ENCODE peak calls at places on chromosomes 13 and 19, in ten cellular contexts. One of them, this sample, is unnamed. For H3K4me1 and H3K27me3, the result is how much of the 10 kb centered on the place peaks cover.

GRCh38 chr13:98295371-98295770 is 118.3 kb upstream of the RNF113B start:
- DNase-seq in small intestine: no peak
- DNase-seq in GM23248: peak
- DNase-seq in mesendoderm: no peak
- DNase-seq in naive thymus-derived CD4-positive, alpha-beta T cell: no peak
- DNase-seq in uterus: no peak
- DNase-seq in ascending aorta: no peak
- DNase-seq in CD4-positive, CD25-positive, alpha-beta regulatory T cell: no peak
- DNase-seq in pancreas: no peak
- DNase-seq in psoas muscle: no peak
- DNase-seq in this sample: no peak

GRCh38 chr13:114248011-114248410 is 13.3 kb downstream of the CDC16 start:
- DNase-seq in naive thymus-derived CD4-positive, alpha-beta T cell: no peak
- DNase-seq in ascending aorta: no peak
- DNase-seq in psoas muscle: no peak
- DNase-seq in CD4-positive, CD25-positive, alpha-beta regulatory T cell: no peak
- DNase-seq in mesendoderm: no peak
- DNase-seq in pancreas: no peak
- DNase-seq in uterus: no peak
- DNase-seq in small intestine: no peak
- DNase-seq in GM23248: peak
- DNase-seq in this sample: no peak

GRCh38 chr13:30375436-30375835 is 46.9 kb upstream of the UBE2L5 start:
- DNase-seq in small intestine: no peak
- DNase-seq in CD4-positive, CD25-positive, alpha-beta regulatory T cell: no peak
- DNase-seq in uterus: no peak
- DNase-seq in pancreas: no peak
- DNase-seq in psoas muscle: no peak
- DNase-seq in ascending aorta: no peak
- DNase-seq in naive thymus-derived CD4-positive, alpha-beta T cell: no peak
- DNase-seq in mesendoderm: no peak
- DNase-seq in GM23248: no peak
- DNase-seq in this sample: no peak

GRCh38 chr19:34184880-34185491 is 12.7 kb downstream of the LSM14A start:
- DNase-seq in GM23248: peak
- DNase-seq in small intestine: no peak
- DNase-seq in mesendoderm: no peak
- DNase-seq in ascending aorta: no peak
- DNase-seq in naive thymus-derived CD4-positive, alpha-beta T cell: no peak
- DNase-seq in uterus: no peak
- DNase-seq in CD4-positive, CD25-positive, alpha-beta regulatory T cell: no peak
- DNase-seq in pancreas: no peak
- DNase-seq in psoas muscle: no peak
- DNase-seq in this sample: peak

GRCh38 chr19:17110599-17110966 is 35.0 kb downstream of the MYO9B start:
- DNase-seq in small intestine: no peak
- DNase-seq in psoas muscle: no peak
- DNase-seq in pancreas: no peak
- DNase-seq in mesendoderm: no peak
- DNase-seq in naive thymus-derived CD4-positive, alpha-beta T cell: no peak
- DNase-seq in GM23248: no peak
- DNase-seq in CD4-positive, CD25-positive, alpha-beta regulatory T cell: no peak
- DNase-seq in ascending aorta: no peak
- DNase-seq in uterus: no peak
- DNase-seq in this sample: no peak

GRCh38 chr13:30049692-30050091 is 199.3 kb upstream of the UBL3 start:
- DNase-seq in uterus: no peak
- DNase-seq in CD4-positive, CD25-positive, alpha-beta regulatory T cell: no peak
- DNase-seq in GM23248: peak
- DNase-seq in ascending aorta: no peak
- DNase-seq in mesendoderm: no peak
- DNase-seq in small intestine: peak
- DNase-seq in psoas muscle: no peak
- DNase-seq in pancreas: no peak
- DNase-seq in naive thymus-derived CD4-positive, alpha-beta T cell: no peak
- DNase-seq in this sample: no peak

GRCh38 chr19:19575411-19575810 is 37.3 kb downstream of the CILP2 start:
- DNase-seq in small intestine: no peak
- DNase-seq in uterus: no peak
- DNase-seq in GM23248: no peak
- DNase-seq in naive thymus-derived CD4-positive, alpha-beta T cell: no peak
- DNase-seq in psoas muscle: no peak
- DNase-seq in pancreas: no peak
- DNase-seq in ascending aorta: no peak
- DNase-seq in CD4-positive, CD25-positive, alpha-beta regulatory T cell: no peak
- DNase-seq in mesendoderm: peak
- DNase-seq in this sample: no peak

GRCh38 chr13:42574011-42574410 is at the start of gene TNFSF11:
- DNase-seq in CD4-positive, CD25-positive, alpha-beta regulatory T cell: no peak
- DNase-seq in uterus: no peak
- DNase-seq in psoas muscle: no peak
- DNase-seq in GM23248: no peak
- DNase-seq in ascending aorta: no peak
- DNase-seq in pancreas: no peak
- DNase-seq in small intestine: no peak
- DNase-seq in naive thymus-derived CD4-positive, alpha-beta T cell: no peak
- DNase-seq in mesendoderm: peak
- DNase-seq in this sample: no peak

GRCh38 chr19:42250666-42251531 is 4.0 kb downstream of the ERF start:
- DNase-seq in pancreas: peak
- DNase-seq in small intestine: no peak
- DNase-seq in naive thymus-derived CD4-positive, alpha-beta T cell: no peak
- DNase-seq in GM23248: peak
- DNase-seq in CD4-positive, CD25-positive, alpha-beta regulatory T cell: no peak
- DNase-seq in psoas muscle: no peak
- DNase-seq in mesendoderm: no peak
- DNase-seq in uterus: peak
- DNase-seq in ascending aorta: no peak
- DNase-seq in this sample: no peak

GRCh38 chr13:36822786-36823185 is 3.8 kb downstream of the RFXAP start:
- DNase-seq in CD4-positive, CD25-positive, alpha-beta regulatory T cell: no peak
- DNase-seq in ascending aorta: no peak
- DNase-seq in naive thymus-derived CD4-positive, alpha-beta T cell: no peak
- DNase-seq in GM23248: peak
- DNase-seq in mesendoderm: no peak
- DNase-seq in uterus: no peak
- DNase-seq in pancreas: no peak
- DNase-seq in small intestine: no peak
- DNase-seq in psoas muscle: no peak
- DNase-seq in this sample: no peak

DNA sequence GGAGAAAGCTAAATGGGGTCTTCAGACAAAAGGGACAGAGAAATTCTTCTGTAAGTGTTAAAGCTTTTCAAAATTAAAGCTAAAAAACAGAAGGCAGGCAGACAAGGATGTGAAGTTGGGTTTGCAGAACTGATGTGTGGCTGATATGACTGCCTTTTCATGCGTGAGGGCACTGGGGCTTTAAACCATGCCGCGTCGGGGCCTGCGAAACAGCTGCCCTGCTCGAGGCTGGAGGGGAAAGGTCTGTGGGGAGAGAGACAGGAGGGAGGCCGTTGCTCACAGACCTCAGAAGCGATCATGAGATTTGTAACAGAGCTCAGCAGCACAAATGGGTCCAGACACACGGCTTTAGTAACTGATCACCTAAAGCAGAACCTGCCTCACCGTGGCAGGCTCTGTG is 23.5 kb downstream of the CAPS start:
- DNase-seq in small intestine: no peak
- DNase-seq in CD4-positive, CD25-positive, alpha-beta regulatory T cell: no peak
- DNase-seq in naive thymus-derived CD4-positive, alpha-beta T cell: no peak
- DNase-seq in pancreas: no peak
- DNase-seq in psoas muscle: no peak
- DNase-seq in GM23248: no peak
- DNase-seq in uterus: no peak
- DNase-seq in mesendoderm: no peak
- DNase-seq in ascending aorta: no peak
- DNase-seq in this sample: no peak
- H3K4me1 ChIP-seq in small intestine: under half
- H3K4me1 ChIP-seq in CD4-positive, CD25-positive, alpha-beta regulatory T cell: under half
- H3K4me1 ChIP-seq in naive thymus-derived CD4-positive, alpha-beta T cell: under half
- H3K4me1 ChIP-seq in pancreas: under half
- H3K4me1 ChIP-seq in psoas muscle: under half
- H3K4me1 ChIP-seq in GM23248: under half
- H3K4me1 ChIP-seq in uterus: under half
- H3K4me1 ChIP-seq in mesendoderm: under half
- H3K4me1 ChIP-seq in ascending aorta: under half
- H3K4me1 ChIP-seq in this sample: under half

GRCh38 chr19:7863971-7864718 is 10.0 kb downstream of the PRR36 start:
- DNase-seq in CD4-positive, CD25-positive, alpha-beta regulatory T cell: no peak
- DNase-seq in mesendoderm: no peak
- DNase-seq in psoas muscle: no peak
- DNase-seq in pancreas: no peak
- DNase-seq in uterus: no peak
- DNase-seq in GM23248: no peak
- DNase-seq in small intestine: no peak
- DNase-seq in ascending aorta: no peak
- DNase-seq in naive thymus-derived CD4-positive, alpha-beta T cell: no peak
- DNase-seq in this sample: no peak

GRCh38 chr19:7865262-7865911 is 8.8 kb downstream of the PRR36 start:
- DNase-seq in mesendoderm: no peak
- DNase-seq in pancreas: no peak
- DNase-seq in ascending aorta: no peak
- DNase-seq in psoas muscle: no peak
- DNase-seq in small intestine: no peak
- DNase-seq in GM23248: no peak
- DNase-seq in naive thymus-derived CD4-positive, alpha-beta T cell: no peak
- DNase-seq in CD4-positive, CD25-positive, alpha-beta regulatory T cell: no peak
- DNase-seq in uterus: no peak
- DNase-seq in this sample: no peak

GRCh38 chr19:7863157-7863970 is 10.8 kb downstream of the PRR36 start:
- DNase-seq in naive thymus-derived CD4-positive, alpha-beta T cell: no peak
- DNase-seq in CD4-positive, CD25-positive, alpha-beta regulatory T cell: no peak
- DNase-seq in psoas muscle: no peak
- DNase-seq in small intestine: no peak
- DNase-seq in GM23248: no peak
- DNase-seq in pancreas: no peak
- DNase-seq in ascending aorta: no peak
- DNase-seq in mesendoderm: peak
- DNase-seq in uterus: no peak
- DNase-seq in this sample: no peak

GRCh38 chr19:7866399-7867091 is 7.6 kb downstream of the PRR36 start:
- DNase-seq in mesendoderm: no peak
- DNase-seq in ascending aorta: no peak
- DNase-seq in uterus: no peak
- DNase-seq in psoas muscle: no peak
- DNase-seq in small intestine: no peak
- DNase-seq in GM23248: no peak
- DNase-seq in pancreas: no peak
- DNase-seq in CD4-positive, CD25-positive, alpha-beta regulatory T cell: no peak
- DNase-seq in naive thymus-derived CD4-positive, alpha-beta T cell: no peak
- DNase-seq in this sample: no peak

GRCh38 chr19:7864719-7865074 is 9.5 kb downstream of the PRR36 start:
- DNase-seq in CD4-positive, CD25-positive, alpha-beta regulatory T cell: no peak
- DNase-seq in GM23248: no peak
- DNase-seq in naive thymus-derived CD4-positive, alpha-beta T cell: no peak
- DNase-seq in psoas muscle: no peak
- DNase-seq in uterus: no peak
- DNase-seq in ascending aorta: no peak
- DNase-seq in pancreas: no peak
- DNase-seq in small intestine: no peak
- DNase-seq in mesendoderm: no peak
- DNase-seq in this sample: no peak
- H3K27me3 ChIP-seq in CD4-positive, CD25-positive, alpha-beta regulatory T cell: under half
- H3K27me3 ChIP-seq in GM23248: under half
- H3K27me3 ChIP-seq in naive thymus-derived CD4-positive, alpha-beta T cell: under half
- H3K27me3 ChIP-seq in psoas muscle: under half
- H3K27me3 ChIP-seq in uterus: under half
- H3K27me3 ChIP-seq in ascending aorta: under half
- H3K27me3 ChIP-seq in pancreas: under half
- H3K27me3 ChIP-seq in small intestine: under half
- H3K27me3 ChIP-seq in mesendoderm: under half
- H3K27me3 ChIP-seq in this sample: under half

DNA sequence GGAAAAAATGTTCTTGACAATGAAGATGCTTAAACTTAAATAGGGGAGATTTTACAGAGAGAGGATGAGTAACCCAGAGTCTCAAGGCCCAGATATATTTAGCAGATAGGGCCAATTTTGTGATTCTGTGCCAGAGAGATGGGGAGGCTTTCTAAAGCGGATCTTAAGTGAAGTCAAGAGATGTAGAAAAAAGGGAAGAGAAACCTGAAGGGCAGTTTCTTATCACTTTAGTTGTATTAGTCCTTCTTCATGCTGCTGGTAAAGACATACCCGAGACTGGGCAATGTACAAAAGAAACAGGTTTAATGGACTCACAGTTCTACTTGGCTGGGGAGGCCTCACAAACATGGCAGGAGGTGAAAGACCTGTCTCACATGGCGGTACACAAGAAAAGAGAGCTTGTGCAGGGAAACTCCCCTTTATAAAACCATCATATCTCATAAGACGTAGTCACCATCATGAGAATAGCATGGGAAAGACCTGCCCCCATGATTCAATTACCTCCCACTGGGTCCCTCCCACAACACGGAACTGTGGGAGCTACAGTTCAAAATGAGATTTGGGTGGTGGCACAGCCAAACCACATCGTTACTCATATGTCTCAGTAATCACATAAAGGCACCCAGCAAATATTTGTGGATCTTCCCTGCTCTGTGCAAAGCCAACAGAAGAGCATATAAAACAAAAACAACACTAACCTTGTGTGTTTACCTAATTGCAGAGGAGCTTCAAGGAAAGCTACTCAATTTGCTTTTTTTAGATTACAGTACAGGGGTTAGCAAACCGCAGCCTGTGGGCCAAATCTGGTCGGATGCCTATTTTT is 102.6 kb upstream of the MYCBP2 start:
- DNase-seq in mesendoderm: no peak
- DNase-seq in uterus: no peak
- DNase-seq in pancreas: no peak
- DNase-seq in naive thymus-derived CD4-positive, alpha-beta T cell: no peak
- DNase-seq in GM23248: peak
- DNase-seq in ascending aorta: no peak
- DNase-seq in small intestine: no peak
- DNase-seq in psoas muscle: no peak
- DNase-seq in CD4-positive, CD25-positive, alpha-beta regulatory T cell: no peak
- DNase-seq in this sample: no peak
- H3K4me1 ChIP-seq in mesendoderm: under half
- H3K4me1 ChIP-seq in uterus: under half
- H3K4me1 ChIP-seq in pancreas: under half
- H3K4me1 ChIP-seq in naive thymus-derived CD4-positive, alpha-beta T cell: under half
- H3K4me1 ChIP-seq in GM23248: under half
- H3K4me1 ChIP-seq in ascending aorta: under half
- H3K4me1 ChIP-seq in small intestine: under half
- H3K4me1 ChIP-seq in psoas muscle: under half
- H3K4me1 ChIP-seq in CD4-positive, CD25-positive, alpha-beta regulatory T cell: under half
- H3K4me1 ChIP-seq in this sample: under half

DNA sequence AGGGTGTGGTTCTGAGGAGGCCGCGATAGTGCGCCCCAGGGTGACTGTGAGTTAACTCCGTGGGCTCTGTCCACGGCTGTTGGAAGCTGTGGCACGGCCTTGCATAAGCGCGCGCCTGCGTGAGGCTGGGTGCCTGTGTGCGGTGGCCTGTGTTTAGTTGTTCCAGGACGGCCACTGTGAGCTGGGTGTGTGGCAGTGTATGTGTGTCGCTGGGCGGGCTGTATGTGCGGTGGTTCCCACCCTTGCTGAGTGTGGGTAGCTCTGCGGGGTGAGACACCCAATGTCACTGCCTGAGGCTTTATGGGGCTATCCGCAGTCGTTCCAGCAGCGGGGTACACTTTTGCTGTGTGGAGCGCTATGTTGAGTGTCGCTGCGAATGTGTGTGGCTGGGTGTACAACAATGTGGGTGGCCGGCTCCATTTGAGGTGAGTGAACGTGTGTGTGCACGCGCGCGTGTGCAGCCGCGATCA is 438 bp upstream of the SSBP4 start:
- DNase-seq in pancreas: peak
- DNase-seq in uterus: no peak
- DNase-seq in psoas muscle: peak
- DNase-seq in mesendoderm: no peak
- DNase-seq in naive thymus-derived CD4-positive, alpha-beta T cell: no peak
- DNase-seq in CD4-positive, CD25-positive, alpha-beta regulatory T cell: no peak
- DNase-seq in ascending aorta: peak
- DNase-seq in GM23248: peak
- DNase-seq in small intestine: peak
- DNase-seq in this sample: no peak
- H3K27me3 ChIP-seq in pancreas: under half
- H3K27me3 ChIP-seq in uterus: under half
- H3K27me3 ChIP-seq in psoas muscle: under half
- H3K27me3 ChIP-seq in mesendoderm: under half
- H3K27me3 ChIP-seq in naive thymus-derived CD4-positive, alpha-beta T cell: under half
- H3K27me3 ChIP-seq in CD4-positive, CD25-positive, alpha-beta regulatory T cell: under half
- H3K27me3 ChIP-seq in ascending aorta: under half
- H3K27me3 ChIP-seq in GM23248: under half
- H3K27me3 ChIP-seq in small intestine: under half
- H3K27me3 ChIP-seq in this sample: under half

This sample was measured in CD8-positive, alpha-beta T cell.